ENCODE peak calls at places on chromosomes 11 and 22, in nine cellular contexts. M is sigmoid colon, U is transverse colon, Q is HepG2, K is endothelial cell of umbilical vein, L is GM12891, S is prostate gland, J is stomach, N is K562. Z is an unnamed sample.
A peak's percentile ranks its signal among the peaks of the same experiment; 100 is the strongest.

GRCh38 chr22:28316014-28316413 is 363.6 kb downstream of the TTC28 start:
- DNase-seq in M (no peak), U (no peak), Q (peak; percentile 21), K (peak; percentile 57), L (no peak), S (no peak), J (peak; percentile 63), N (peak; percentile 3), Z (no peak)

GRCh38 chr11:1853376-1854131 is 670 bp downstream of the LSP1 start:
- DNase-seq in M (no peak), U (no peak), Q (no peak), K (no peak), L (no peak), S (no peak), J (no peak), N (no peak), Z (no peak)

GRCh38 chr11:1116104-1116503 is 41.4 kb downstream of the MUC2 start:
- DNase-seq in M (peak; percentile 32), U (no peak), Q (no peak), K (no peak), L (no peak), S (no peak), J (no peak), N (no peak), Z (no peak)

GRCh38 chr11:1600626-1601025 is 2.5 kb upstream of the KRTAP5-2 start:
- DNase-seq in M (no peak), U (no peak), Q (no peak), K (no peak), L (no peak), S (no peak), J (no peak), N (no peak), Z (no peak)

GRCh38 chr11:36427876-36428275 is 82.2 kb downstream of the TRAF6 start:
- DNase-seq in M (no peak), U (no peak), Q (no peak), K (no peak), L (no peak), S (no peak), J (no peak), N (no peak), Z (no peak)

GRCh38 chr22:33577862-33578411 is 342.3 kb downstream of the LARGE1 start:
- DNase-seq in M (no peak), U (no peak), Q (peak; percentile 98), K (no peak), L (no peak), S (no peak), J (no peak), N (no peak), Z (no peak)

GRCh38 chr11:70087446-70088167 is 9.5 kb downstream of the ANO1 start:
- DNase-seq in M (no peak), U (no peak), Q (no peak), K (no peak), L (no peak), S (no peak), J (no peak), N (peak; percentile 26), Z (no peak)

GRCh38 chr22:41983516-41983915 is 14.3 kb downstream of the SEPTIN3 start:
- DNase-seq in M (no peak), U (no peak), Q (no peak), K (no peak), L (no peak), S (no peak), J (no peak), N (no peak), Z (no peak)

GRCh38 chr11:88704505-88704904 is 361.3 kb downstream of the GRM5 start:
- DNase-seq in M (no peak), U (no peak), Q (no peak), K (no peak), L (no peak), S (no peak), J (no peak), N (no peak), Z (no peak)

GRCh38 chr11:65041206-65042035 is at the start of gene SAC3D1:
- DNase-seq in M (no peak), U (peak; percentile 73), Q (no peak), K (peak; percentile 78), L (peak; percentile 72), S (no peak), J (peak; percentile 67), N (peak; percentile 81), Z (no peak)

GRCh38 chr11:110786226-110786902 is 74.1 kb upstream of the ARHGAP20 start:
- DNase-seq in M (no peak), U (no peak), Q (no peak), K (no peak), L (no peak), S (no peak), J (no peak), N (no peak), Z (no peak)

GRCh38 chr11:11450744-11451362 is 97.8 kb upstream of the CSNK2A3 start:
- DNase-seq in M (no peak), U (no peak), Q (no peak), K (no peak), L (no peak), S (no peak), J (no peak), N (no peak), Z (no peak)

GRCh38 chr22:46251266-46251665 is 1.2 kb upstream of the CDPF1 start:
- DNase-seq in M (no peak), U (no peak), Q (no peak), K (no peak), L (no peak), S (no peak), J (no peak), N (no peak), Z (no peak)

GRCh38 chr22:46247443-46247975 is 2.6 kb downstream of the CDPF1 start:
- DNase-seq in M (no peak), U (no peak), Q (no peak), K (no peak), L (no peak), S (no peak), J (no peak), N (no peak), Z (no peak)

GRCh38 chr22:46251816-46252380 is 1.8 kb upstream of the CDPF1 start:
- DNase-seq in M (no peak), U (no peak), Q (no peak), K (no peak), L (no peak), S (no peak), J (no peak), N (no peak), Z (no peak)

GRCh38 chr22:46250783-46251125 is 661 bp upstream of the CDPF1 start:
- DNase-seq in M (no peak), U (peak; percentile 38), Q (no peak), K (no peak), L (peak; percentile 44), S (no peak), J (no peak), N (no peak), Z (no peak)

GRCh38 chr22:46250035-46250782 is at the start of gene CDPF1:
- DNase-seq in M (peak; percentile 94), U (peak; percentile 95), Q (peak; percentile 73), K (peak; percentile 87), L (peak; percentile 95), S (peak; percentile 87), J (peak; percentile 94), N (peak; percentile 88), Z (peak; percentile 91)
- TF ChIP-seq POLR2A in M (peak; percentile 53), U (peak; percentile 84), Q (peak; percentile 97), K (peak; percentile 89), L (peak; percentile 81), S (peak; percentile 93), J (no peak), N (peak; percentile 82), Z (peak; percentile 52)

GRCh38 chr22:30806391-30806861 is 111.8 kb downstream of the OSBP2 start:
- DNase-seq in M (no peak), U (no peak), Q (peak; percentile 30), K (peak; percentile 69), L (no peak), S (no peak), J (no peak), N (no peak), Z (no peak)

GRCh38 chr22:30809086-30809485 is 114.4 kb downstream of the OSBP2 start:
- DNase-seq in M (no peak), U (no peak), Q (no peak), K (no peak), L (no peak), S (no peak), J (no peak), N (no peak), Z (no peak)

GRCh38 chr22:30813936-30814335 is 119.3 kb downstream of the OSBP2 start:
- DNase-seq in M (no peak), U (no peak), Q (no peak), K (no peak), L (no peak), S (no peak), J (no peak), N (no peak), Z (no peak)

GRCh38 chr22:30804626-30805025 is 110.0 kb downstream of the OSBP2 start:
- DNase-seq in M (no peak), U (no peak), Q (no peak), K (no peak), L (no peak), S (no peak), J (no peak), N (no peak), Z (no peak)

GRCh38 chr22:30810105-30810504 is 115.4 kb downstream of the OSBP2 start:
- DNase-seq in M (no peak), U (no peak), Q (no peak), K (no peak), L (no peak), S (no peak), J (no peak), N (no peak), Z (no peak)
- TF ChIP-seq POLR2AphosphoS5 in M (no peak), U (no peak), Q (no peak), K (no peak), L (no peak), S (no peak), J (no peak), N (no peak), Z (no peak)

DNA sequence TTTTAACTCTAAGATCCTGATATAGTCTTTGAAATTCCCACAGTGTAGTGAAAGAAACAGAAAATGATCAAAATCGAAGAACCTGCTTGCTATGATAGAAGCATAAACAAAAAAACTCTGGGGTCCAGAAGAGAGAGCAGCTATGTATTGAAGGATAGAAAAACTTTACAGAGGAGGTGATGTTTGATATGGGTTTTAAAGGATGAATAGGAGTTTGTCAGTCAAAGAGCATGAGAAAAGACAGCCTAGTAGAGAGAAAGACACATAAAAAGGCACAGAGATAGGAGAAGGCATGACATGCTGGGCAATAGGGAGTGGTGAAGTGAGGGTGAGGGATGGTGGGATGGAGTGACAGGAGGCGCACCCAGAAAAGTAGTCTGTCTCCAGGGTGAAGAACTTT is 168.0 kb downstream of the INSC start:
- DNase-seq in M (no peak), U (no peak), Q (no peak), K (no peak), L (no peak), S (no peak), J (no peak), N (no peak), Z (no peak)
- TF ChIP-seq POLR2A in M (no peak), U (no peak), Q (no peak), K (no peak), L (no peak), S (no peak), J (no peak), N (no peak), Z (no peak)

DNA sequence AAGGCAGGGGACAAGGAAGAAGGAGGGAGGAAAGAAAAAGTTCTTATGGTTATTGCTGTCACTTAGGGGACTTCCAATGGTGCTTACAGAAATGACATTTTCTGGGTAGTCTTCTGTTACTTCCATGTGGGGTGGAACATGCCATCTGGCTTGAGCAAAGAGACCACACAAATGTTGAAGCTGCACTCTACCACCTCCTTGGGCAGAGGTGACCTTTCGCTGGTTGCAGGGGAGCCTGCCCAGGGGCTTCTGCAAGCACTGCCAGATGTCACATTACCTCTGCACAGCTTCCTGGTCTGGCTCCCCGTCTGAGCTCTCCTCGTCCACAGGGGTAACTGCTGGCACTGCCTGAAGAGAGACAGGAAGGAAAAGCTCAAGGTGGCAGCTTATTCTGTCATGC is 32.6 kb upstream of the APOA1 start:
- DNase-seq in M (no peak), U (no peak), Q (no peak), K (no peak), L (no peak), S (no peak), J (no peak), N (no peak), Z (no peak)
- TF ChIP-seq POLR2AphosphoS5 in M (no peak), U (no peak), Q (no peak), K (no peak), L (no peak), S (no peak), J (no peak), N (no peak), Z (no peak)

Z was measured in breast epithelium.